ENCODE peak calls at places on chromosome 4, in five cellular contexts. J is activated CD8-positive, alpha-beta T cell treated with anti-CD3 and anti-CD28 coated beads for 36 hours; D is AG09309; L is mucosa of descending colon; A is cardiac muscle cell. P is an unnamed sample.

GRCh38 chr4:153450545-153450917 is 15.6 kb upstream of the TMEM131L start:
- DNase-seq in L (no peak), A (no peak), J (peak), D (no peak), P (no peak)

GRCh38 chr4:81919238-81919637 is 447.5 kb upstream of the RASGEF1B start:
- DNase-seq in A (peak), J (peak), D (no peak), L (no peak), P (peak)

GRCh38 chr4:144910753-144911152 is 187.2 kb downstream of the ANAPC10 start:
- DNase-seq in A (no peak), L (no peak), D (no peak), J (no peak), P (no peak)

GRCh38 chr4:5812506-5813229 is 80.2 kb downstream of the CRMP1 start:
- DNase-seq in A (peak), D (peak), J (peak), L (no peak), P (peak)

GRCh38 chr4:88360791-88361190 is 17.9 kb upstream of the HERC6 start:
- DNase-seq in J (no peak), L (no peak), D (no peak), A (no peak), P (no peak)

GRCh38 chr4:53281438-53281837 is 84.4 kb downstream of the SCFD2 start:
- DNase-seq in L (no peak), A (peak), J (no peak), D (peak), P (no peak)

GRCh38 chr4:71863457-71863856 is 79.6 kb upstream of the GC start:
- DNase-seq in A (no peak), J (no peak), L (no peak), D (no peak), P (no peak)

GRCh38 chr4:184383497-184384055 is 90.8 kb downstream of the IRF2 start:
- DNase-seq in D (peak), A (peak), J (no peak), L (no peak), P (no peak)

GRCh38 chr4:52611030-52611555 is 48.0 kb downstream of the USP46 start:
- DNase-seq in D (no peak), J (no peak), L (no peak), A (no peak), P (no peak)

DNA sequence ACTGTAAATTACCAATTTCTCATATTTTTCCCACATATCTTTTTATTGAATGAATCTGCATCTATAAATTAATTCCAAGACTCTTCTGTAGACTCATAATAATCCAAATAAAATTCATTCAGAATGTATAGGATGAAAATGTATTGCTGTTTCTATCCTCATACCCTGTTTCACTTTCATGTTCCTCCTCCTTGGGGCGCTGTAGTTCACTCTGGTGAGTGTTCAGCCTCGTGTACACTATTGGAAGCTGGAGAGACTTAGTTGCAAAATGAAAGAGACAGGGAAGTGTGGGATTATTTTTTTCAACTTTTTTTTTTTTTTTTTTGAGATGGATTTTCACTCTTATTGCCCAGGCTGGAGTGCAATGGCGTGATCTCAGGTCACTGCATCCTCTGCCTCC is 296.1 kb downstream of the TLL1 start:
- DNase-seq in A (peak), J (peak), D (no peak), L (no peak), P (peak)
- TF ChIP-seq CTCF in A (peak), J (no peak), D (peak), L (no peak), P (peak)

GRCh38 chr4:185437809-185438208 is 12.0 kb upstream of the UFSP2 start:
- DNase-seq in A (no peak), J (no peak), L (no peak), D (no peak), P (no peak)

GRCh38 chr4:185441479-185441878 is 15.7 kb upstream of the UFSP2 start:
- DNase-seq in J (no peak), D (no peak), L (no peak), A (no peak), P (no peak)
- TF ChIP-seq CTCF in J (no peak), D (no peak), L (no peak), A (no peak), P (no peak)

GRCh38 chr4:7700665-7701064 is 239.0 kb downstream of the AFAP1 start:
- DNase-seq in J (no peak), A (no peak), D (no peak), L (no peak), P (no peak)
- TF ChIP-seq CTCF in J (no peak), A (no peak), D (no peak), L (no peak), P (no peak)

GRCh38 chr4:25506032-25506571 is 129.0 kb downstream of the ANAPC4 start:
- DNase-seq in J (no peak), L (no peak), D (no peak), A (no peak), P (no peak)
- TF ChIP-seq CTCF in J (no peak), L (no peak), D (no peak), A (no peak), P (no peak)